ENCODE peak calls at places on chromosomes 11 and 22, in eight cellular contexts. U is nephron progenitor cell; I is A673; R is activated CD8-positive, alpha-beta memory T cell treated with anti-CD3 and anti-CD28 coated beads, Interleukin-2, amount 10 ng/mL, durations not matched to agents 7 days and 5 days; Q is CD4-positive, alpha-beta T cell; D is H54; H is EH; O is osteocyte. E is an unnamed sample.

GRCh38 chr22:20788627-20789344 is 14.9 kb downstream of the SERPIND1 start:
- DNase-seq in R (no peak), I (no peak), U (no peak), O (no peak), H (no peak), D (no peak), Q (no peak), E (no peak)

GRCh38 chr11:120331301-120331966 is 4.8 kb upstream of the ARHGEF12 start:
- DNase-seq in I (peak), R (no peak), Q (no peak), D (peak), O (no peak), U (no peak), H (peak), E (peak)

GRCh38 chr11:130144721-130145327 is 14.8 kb upstream of the ST14 start:
- DNase-seq in O (no peak), D (no peak), U (peak), I (no peak), R (no peak), H (no peak), Q (no peak), E (no peak)

GRCh38 chr22:19897726-19898515 is 43.2 kb upstream of the GNB1L start:
- DNase-seq in R (no peak), U (no peak), O (no peak), D (no peak), I (no peak), H (no peak), Q (no peak), E (no peak)

GRCh38 chr11:44899959-44900358 is 50.7 kb downstream of the TP53I11 start:
- DNase-seq in R (no peak), U (peak), H (peak), O (no peak), I (peak), Q (peak), D (peak), E (peak)

GRCh38 chr11:22707119-22707899 is 40.9 kb downstream of the GAS2 start:
- DNase-seq in Q (no peak), O (no peak), D (no peak), I (no peak), U (no peak), H (no peak), R (no peak), E (no peak)

GRCh38 chr22:25475554-25476022 is 88.9 kb upstream of the GRK3 start:
- DNase-seq in D (no peak), I (peak), H (peak), R (no peak), U (peak), O (no peak), Q (no peak), E (peak)

GRCh38 chr22:16961477-16962186 is 46.4 kb downstream of the GAB4 start:
- DNase-seq in U (no peak), Q (no peak), O (peak), I (no peak), H (no peak), D (no peak), R (no peak), E (no peak)

GRCh38 chr11:19601235-19601634 is 111.4 kb upstream of the NAV2 start:
- DNase-seq in R (no peak), O (peak), D (no peak), H (no peak), I (no peak), Q (no peak), U (no peak), E (no peak)